ENCODE peak calls at places on chromosomes 2 and 18, in nine cellular contexts. O, E, S, W, D, F, N, M and R are unnamed samples.

GRCh38 chr2:102122115-102122514 is 20.4 kb upstream of the IL1R1 start:
- DNase-seq in O (no peak), E (no peak), S (no peak), W (no peak), D (no peak), F (no peak), N (peak), M (peak), R (no peak)

GRCh38 chr2:26845021-26845420 is 2.9 kb upstream of the DPYSL5 start:
- DNase-seq in O (no peak), E (no peak), S (no peak), W (no peak), D (no peak), F (no peak), N (no peak), M (no peak), R (no peak)

GRCh38 chr2:366706-367105 is 78.8 kb upstream of the ALKAL2 start:
- DNase-seq in O (no peak), E (no peak), S (no peak), W (no peak), D (no peak), F (no peak), N (no peak), M (no peak), R (no peak)

GRCh38 chr2:158464426-158465281 is 7.9 kb downstream of the PKP4 start:
- DNase-seq in O (no peak), E (no peak), S (no peak), W (no peak), D (no peak), F (no peak), N (no peak), M (peak), R (peak)

GRCh38 chr18:55124078-55124477 is 164.8 kb upstream of the CCDC68 start:
- DNase-seq in O (no peak), E (no peak), S (no peak), W (no peak), D (no peak), F (no peak), N (no peak), M (no peak), R (no peak)

GRCh38 chr18:9831723-9832199 is 54.0 kb upstream of the TXNDC2 start:
- DNase-seq in O (no peak), E (no peak), S (no peak), W (no peak), D (no peak), F (no peak), N (peak), M (no peak), R (no peak)

GRCh38 chr2:120736955-120737801 is 1.5 kb downstream of the GLI2 start:
- DNase-seq in O (no peak), E (peak), S (no peak), W (peak), D (no peak), F (no peak), N (no peak), M (peak), R (no peak)

GRCh38 chr2:9099341-9099751 is 95.9 kb upstream of the MBOAT2 start:
- DNase-seq in O (no peak), E (no peak), S (no peak), W (no peak), D (no peak), F (no peak), N (no peak), M (peak), R (no peak)

GRCh38 chr2:84840306-84840705 is 40.6 kb downstream of the TRABD2A start:
- DNase-seq in O (no peak), E (no peak), S (no peak), W (peak), D (no peak), F (no peak), N (no peak), M (no peak), R (no peak)

GRCh38 chr2:2275451-2275850 is 55.6 kb downstream of the MYT1L start:
- DNase-seq in O (no peak), E (no peak), S (no peak), W (no peak), D (no peak), F (no peak), N (no peak), M (no peak), R (no peak)

GRCh38 chr18:42157878-42158277 is 202.8 kb downstream of the PIK3C3 start:
- DNase-seq in O (no peak), E (no peak), S (no peak), W (no peak), D (no peak), F (no peak), N (no peak), M (no peak), R (no peak)

GRCh38 chr2:69013123-69013836 is at the start of gene ANTXR1:
- DNase-seq in O (no peak), E (peak), S (no peak), W (peak), D (peak), F (no peak), N (peak), M (peak), R (peak)

GRCh38 chr18:60950634-60951033 is 382.6 kb upstream of the CDH20 start:
- DNase-seq in O (no peak), E (no peak), S (no peak), W (no peak), D (no peak), F (no peak), N (no peak), M (no peak), R (no peak)

GRCh38 chr2:201696151-201696659 is 2.2 kb downstream of the MPP4 start:
- DNase-seq in O (no peak), E (no peak), S (no peak), W (peak), D (no peak), F (no peak), N (no peak), M (peak), R (no peak)

GRCh38 chr2:12488365-12488972 is 228.3 kb upstream of the TRIB2 start:
- DNase-seq in O (no peak), E (no peak), S (peak), W (no peak), D (no peak), F (peak), N (no peak), M (no peak), R (no peak)